ENCODE peak calls at places on chromosomes 2 and 18, in five cellular contexts. O, C, Z, Y and P are unnamed samples.
A peak's percentile ranks its signal among the peaks of the same experiment; 100 is the strongest.

GRCh38 chr2:171260471-171261424 is 100.1 kb upstream of the TLK1 start:
- DNase-seq in O (no peak), C (no peak), Z (peak; percentile 55), Y (no peak), P (no peak)

GRCh38 chr18:78557371-78557770 is 422.2 kb upstream of the SALL3 start:
- DNase-seq in O (no peak), C (no peak), Z (no peak), Y (no peak), P (no peak)

GRCh38 chr2:184835081-184835728 is 236.9 kb downstream of the ZNF804A start:
- DNase-seq in O (peak; percentile 12), C (no peak), Z (no peak), Y (peak; percentile 7), P (no peak)

GRCh38 chr18:5518899-5519371 is 24.9 kb downstream of the EPB41L3 start:
- DNase-seq in O (peak; percentile 71), C (no peak), Z (no peak), Y (no peak), P (no peak)

GRCh38 chr2:200905618-200906296 is 16.6 kb downstream of the NIF3L1 start:
- DNase-seq in O (peak; percentile 74), C (peak; percentile 41), Z (no peak), Y (peak; percentile 52), P (peak; percentile 56)

GRCh38 chr2:99420031-99420430 is 69.8 kb downstream of the REV1 start:
- DNase-seq in O (no peak), C (no peak), Z (no peak), Y (no peak), P (no peak)

GRCh38 chr2:142280846-142281245 is 150.0 kb upstream of the LRP1B start:
- DNase-seq in O (no peak), C (no peak), Z (no peak), Y (no peak), P (no peak)

GRCh38 chr2:38095655-38095995 is 19.7 kb upstream of the CYP1B1 start:
- DNase-seq in O (no peak), C (no peak), Z (no peak), Y (no peak), P (no peak)

GRCh38 chr2:6865346-6866238 is at the start of gene CMPK2:
- DNase-seq in O (peak; percentile 9), C (peak; percentile 84), Z (peak; percentile 33), Y (peak; percentile 95), P (peak; percentile 50)

GRCh38 chr2:69375494-69376353 is 11.3 kb downstream of the GFPT1 start:
- DNase-seq in O (peak; percentile 27), C (peak; percentile 50), Z (no peak), Y (peak; percentile 49), P (peak; percentile 62)

GRCh38 chr2:201538025-201538424 is 86.5 kb downstream of the STRADB start:
- DNase-seq in O (no peak), C (no peak), Z (no peak), Y (no peak), P (no peak)

GRCh38 chr2:99748344-99748743 is 258.5 kb upstream of the REV1 start:
- DNase-seq in O (no peak), C (no peak), Z (no peak), Y (no peak), P (no peak)

GRCh38 chr2:199629301-199629700 is 171.6 kb upstream of the SATB2 start:
- DNase-seq in O (no peak), C (no peak), Z (no peak), Y (no peak), P (no peak)

GRCh38 chr2:37672104-37672869 is 845 bp upstream of the CDC42EP3 start:
- DNase-seq in O (peak; percentile 88), C (peak; percentile 70), Z (no peak), Y (peak; percentile 98), P (peak; percentile 91)

GRCh38 chr18:74082476-74083070 is 65.1 kb downstream of the FBXO15 start:
- DNase-seq in O (peak; percentile 63), C (peak; percentile 9), Z (peak; percentile 1), Y (peak; percentile 66), P (peak; percentile 74)

GRCh38 chr18:11994346-11994707 is 13.0 kb downstream of the IMPA2 start:
- DNase-seq in O (peak; percentile 68), C (no peak), Z (no peak), Y (no peak), P (peak; percentile 62)

GRCh38 chr2:160730296-160730995 is 236.8 kb upstream of the RBMS1 start:
- DNase-seq in O (no peak), C (no peak), Z (no peak), Y (no peak), P (no peak)

GRCh38 chr2:126664234-126664633 is 8.3 kb downstream of the GYPC start:
- DNase-seq in O (no peak), C (no peak), Z (peak; percentile 67), Y (no peak), P (no peak)

GRCh38 chr2:75155115-75155514 is 44.2 kb downstream of the TACR1 start:
- DNase-seq in O (no peak), C (no peak), Z (no peak), Y (peak; percentile 68), P (no peak)

GRCh38 chr2:64319930-64320329 is 134.0 kb upstream of the LGALSL start:
- DNase-seq in O (no peak), C (no peak), Z (no peak), Y (no peak), P (no peak)

GRCh38 chr2:175436076-175436475 is 254.6 kb upstream of the ATP5MC3 start:
- DNase-seq in O (no peak), C (no peak), Z (no peak), Y (no peak), P (no peak)

GRCh38 chr2:46963961-46964673 is 48.5 kb upstream of the MCFD2 start:
- DNase-seq in O (no peak), C (no peak), Z (no peak), Y (no peak), P (no peak)

GRCh38 chr2:72734432-72734831 is 91.4 kb downstream of the EXOC6B start:
- DNase-seq in O (no peak), C (no peak), Z (no peak), Y (no peak), P (no peak)

GRCh38 chr2:139992078-139992477 is 1211.9 kb upstream of the NXPH2 start:
- DNase-seq in O (no peak), C (no peak), Z (no peak), Y (no peak), P (no peak)

GRCh38 chr18:21907451-21907850 is 166.9 kb downstream of the MIB1 start:
- DNase-seq in O (no peak), C (no peak), Z (no peak), Y (no peak), P (no peak)

GRCh38 chr2:106296182-106296815 is 102.2 kb upstream of the UXS1 start:
- DNase-seq in O (no peak), C (no peak), Z (no peak), Y (no peak), P (no peak)

GRCh38 chr2:122451040-122451439 is 695.6 kb downstream of the TSN start:
- DNase-seq in O (peak; percentile 21), C (peak; percentile 9), Z (no peak), Y (peak; percentile 6), P (peak; percentile 30)

GRCh38 chr2:226463154-226463553 is 336.5 kb downstream of the IRS1 start:
- DNase-seq in O (no peak), C (no peak), Z (no peak), Y (no peak), P (no peak)

GRCh38 chr2:103808814-103809213 is 1045.1 kb upstream of the POU3F3 start:
- DNase-seq in O (no peak), C (no peak), Z (no peak), Y (no peak), P (no peak)

GRCh38 chr2:181231886-181232644 is 225.1 kb upstream of the ITGA4 start:
- DNase-seq in O (no peak), C (no peak), Z (no peak), Y (no peak), P (no peak)

GRCh38 chr18:36295880-36296301 is 1.6 kb upstream of the FHOD3 start:
- DNase-seq in O (no peak), C (no peak), Z (no peak), Y (no peak), P (no peak)

GRCh38 chr18:59180150-59180845 is 39.7 kb upstream of the GRP start:
- DNase-seq in O (peak; percentile 62), C (no peak), Z (no peak), Y (no peak), P (no peak)

GRCh38 chr2:180017764-180018163 is 10.7 kb upstream of the CWC22 start:
- DNase-seq in O (peak; percentile 26), C (no peak), Z (no peak), Y (no peak), P (no peak)

DNA sequence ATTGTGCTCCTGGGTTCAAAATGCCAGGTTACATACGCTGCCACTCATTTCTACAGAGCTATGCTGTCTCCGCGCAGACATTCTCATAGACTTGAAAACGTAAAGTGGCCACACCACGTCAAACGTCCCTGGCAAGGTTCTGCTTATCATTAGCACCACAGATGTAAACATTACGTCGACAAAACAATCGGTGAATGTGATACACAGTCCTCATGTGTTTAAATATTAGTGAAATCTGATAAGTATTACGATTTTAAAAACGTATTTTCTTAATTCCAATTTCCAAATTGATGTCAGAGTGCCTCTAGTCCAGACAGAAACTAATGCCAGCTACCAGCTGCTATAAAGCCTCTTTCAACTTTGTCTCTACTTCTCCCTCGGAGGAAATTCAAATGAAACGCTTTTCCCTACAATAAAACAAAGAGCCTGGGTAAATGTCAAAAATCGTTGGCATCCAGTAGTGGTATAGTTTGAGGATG is 1.1 kb downstream of the STK17B start:
- DNase-seq in O (peak; percentile 64), C (peak; percentile 23), Z (no peak), Y (peak; percentile 36), P (peak; percentile 51)
- TF ChIP-seq RCOR1 in O (no peak), C (no peak), Z (no peak), Y (no peak), P (no peak)

DNA sequence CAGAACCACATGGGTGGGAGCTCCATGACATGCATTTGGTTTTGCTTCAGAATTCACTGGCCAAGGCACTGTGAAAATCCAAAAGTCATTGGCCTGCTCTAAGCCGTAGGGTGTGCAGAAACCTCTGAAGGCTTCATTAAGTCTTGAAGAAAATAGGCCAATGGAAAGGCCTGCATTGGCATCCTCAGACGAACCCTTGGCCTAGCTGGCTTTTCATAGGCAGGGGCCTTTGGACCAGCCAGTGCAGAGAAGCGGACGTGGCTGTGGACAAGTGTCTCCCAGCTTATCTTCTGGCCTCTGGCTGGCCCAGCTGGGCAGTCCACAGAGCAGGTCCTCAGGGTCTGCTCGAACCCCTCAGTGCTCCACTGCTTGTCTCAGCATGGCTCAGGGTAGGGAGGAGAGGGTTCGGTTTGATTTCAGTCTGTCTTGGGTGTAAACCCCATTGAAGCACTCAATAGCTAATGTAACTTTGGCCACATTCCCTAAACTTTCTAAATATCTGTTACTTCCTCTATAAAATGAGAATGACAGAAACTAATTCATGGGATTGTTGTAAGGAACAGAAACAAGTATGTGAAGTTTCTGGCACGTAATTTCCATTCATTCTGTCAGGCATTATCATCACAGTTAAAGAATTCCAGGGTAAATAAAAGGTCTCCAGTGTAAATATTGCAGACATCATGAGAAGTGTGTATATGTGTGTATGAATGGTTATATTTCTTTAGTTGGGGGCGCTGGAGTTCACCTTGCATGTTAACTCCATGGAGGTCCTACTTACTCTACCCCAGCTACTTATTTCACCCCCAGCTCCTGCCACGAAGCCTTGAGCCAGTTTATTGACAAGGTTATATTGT is 125.5 kb downstream of the TFCP2L1 start:
- DNase-seq in O (no peak), C (no peak), Z (no peak), Y (no peak), P (no peak)
- TF ChIP-seq RAD21 in O (no peak), C (no peak), Z (no peak), Y (no peak), P (no peak)

GRCh38 chr2:230244211-230244610 is 18.7 kb downstream of the SP140 start:
- DNase-seq in O (no peak), C (no peak), Z (no peak), Y (no peak), P (no peak)
- TF ChIP-seq RCOR1 in O (no peak), C (no peak), Z (no peak), Y (no peak), P (no peak)

GRCh38 chr18:23354625-23355024 is 98.5 kb upstream of the RIOK3 start:
- DNase-seq in O (peak; percentile 76), C (peak; percentile 42), Z (no peak), Y (no peak), P (peak; percentile 3)
- TF ChIP-seq RAD21 in O (no peak), C (no peak), Z (no peak), Y (no peak), P (no peak)